ENCODE peak calls at places on chromosomes 7 and 10, in five cellular contexts. C is endothelial cell of umbilical vein; V is adrenal gland; X is stimulated activated CD4-positive, alpha-beta T cell treated with anti-CD3 and anti-CD28 coated beads, Interleukin-1b, Interleukin-23, amount 100 ng/mL, for 4 hours; R is NK-92 treated with Interleukin-12 subunit alpha and Interleukin-12 subunit beta, amount 100 ng/mL, for 24 hours. H is an unnamed sample.
A peak's percentile ranks its signal among the peaks of the same experiment; 100 is the strongest.

GRCh38 chr7:43113622-43114450 is 1.4 kb downstream of the HECW1 start:
- DNase-seq in C (no peak), V (no peak), X (no peak), R (no peak), H (no peak)

GRCh38 chr10:101660268-101660667 is 34.7 kb downstream of the FBXW4 start:
- DNase-seq in C (no peak), V (no peak), X (no peak), R (no peak), H (no peak)

GRCh38 chr10:79005126-79005820 is 63.5 kb upstream of the ZMIZ1 start:
- DNase-seq in C (no peak), V (no peak), X (no peak), R (no peak), H (no peak)

GRCh38 chr10:85643839-85644525 is 722.6 kb downstream of the GRID1 start:
- DNase-seq in C (peak; percentile 30), V (no peak), X (no peak), R (no peak), H (no peak)

GRCh38 chr7:134905375-134905774 is 80.9 kb upstream of the AGBL3 start:
- DNase-seq in C (peak; percentile 21), V (peak; percentile 39), X (no peak), R (no peak), H (no peak)

GRCh38 chr10:52083422-52083821 is 230.7 kb upstream of the DKK1 start:
- DNase-seq in C (no peak), V (no peak), X (no peak), R (no peak), H (no peak)

GRCh38 chr7:146948708-146949107 is 832.1 kb downstream of the CNTNAP2 start:
- DNase-seq in C (no peak), V (no peak), X (no peak), R (no peak), H (no peak)

GRCh38 chr7:123961731-123962130 is 36.7 kb downstream of the SPAM1 start:
- DNase-seq in C (no peak), V (no peak), X (no peak), R (no peak), H (no peak)

GRCh38 chr10:88386204-88386877 is 196.8 kb downstream of the RNLS start:
- DNase-seq in C (no peak), V (no peak), X (no peak), R (no peak), H (no peak)

GRCh38 chr10:43878386-43878785 is 229.7 kb upstream of the ZNF32 start:
- DNase-seq in C (no peak), V (no peak), X (no peak), R (no peak), H (no peak)

GRCh38 chr10:87862644-87863101 is 660 bp downstream of the KLLN start:
- DNase-seq in C (no peak), V (no peak), X (peak; percentile 52), R (peak; percentile 60), H (no peak)

GRCh38 chr7:47285860-47286491 is 295.9 kb downstream of the TNS3 start:
- DNase-seq in C (no peak), V (no peak), X (no peak), R (no peak), H (no peak)

GRCh38 chr10:112951349-112952281 is 1.6 kb downstream of the TCF7L2 start:
- DNase-seq in C (peak; percentile 74), V (peak; percentile 71), X (peak; percentile 8), R (no peak), H (no peak)

GRCh38 chr10:114073787-114074186 is 30.1 kb downstream of the ADRB1 start:
- DNase-seq in C (no peak), V (no peak), X (no peak), R (peak; percentile 35), H (no peak)

GRCh38 chr10:130127612-130128607 is 8.3 kb upstream of the GLRX3 start:
- DNase-seq in C (peak; percentile 76), V (peak; percentile 63), X (peak; percentile 37), R (peak; percentile 48), H (peak; percentile 28)

GRCh38 chr10:28545967-28546644 is 13.2 kb downstream of the WAC start:
- DNase-seq in C (no peak), V (no peak), X (no peak), R (no peak), H (no peak)

GRCh38 chr10:85235258-85235657 is 906.9 kb downstream of the CCSER2 start:
- DNase-seq in C (no peak), V (no peak), X (no peak), R (no peak), H (no peak)

GRCh38 chr7:88268858-88269257 is 37.8 kb downstream of the STEAP4 start:
- DNase-seq in C (no peak), V (no peak), X (no peak), R (no peak), H (no peak)

GRCh38 chr7:38775503-38775902 is 133.5 kb downstream of the VPS41 start:
- DNase-seq in C (no peak), V (no peak), X (no peak), R (no peak), H (no peak)

GRCh38 chr10:30436200-30436599 is 2.2 kb downstream of the MAP3K8 start:
- DNase-seq in C (peak; percentile 43), V (no peak), X (no peak), R (no peak), H (no peak)

GRCh38 chr10:127903789-127904188 is 3.1 kb upstream of the PTPRE start:
- DNase-seq in C (no peak), V (no peak), X (no peak), R (no peak), H (no peak)

GRCh38 chr10:61937631-61938284 is 36.3 kb downstream of the ARID5B start:
- DNase-seq in C (peak; percentile 79), V (no peak), X (no peak), R (no peak), H (no peak)

GRCh38 chr10:23342213-23342884 is 2.2 kb downstream of the C10orf67 start:
- DNase-seq in C (no peak), V (no peak), X (no peak), R (no peak), H (no peak)

GRCh38 chr7:149729586-149729982 is 43.8 kb downstream of the ZNF467 start:
- DNase-seq in C (no peak), V (no peak), X (no peak), R (no peak), H (no peak)

GRCh38 chr7:122584852-122585251 is 114.1 kb downstream of the RNF133 start:
- DNase-seq in C (no peak), V (no peak), X (no peak), R (no peak), H (no peak)

GRCh38 chr10:89342219-89342966 is 14.6 kb downstream of the IFIT3 start:
- DNase-seq in C (peak; percentile 90), V (peak; percentile 96), X (no peak), R (no peak), H (no peak)

GRCh38 chr10:4767033-4767814 is 58.8 kb upstream of the AKR1E2 start:
- DNase-seq in C (peak; percentile 74), V (no peak), X (peak; percentile 2), R (no peak), H (no peak)

GRCh38 chr7:16345979-16346958 is 75.1 kb downstream of the CRPPA start:
- DNase-seq in C (no peak), V (no peak), X (no peak), R (no peak), H (no peak)

GRCh38 chr10:83023647-83024046 is 1115.7 kb upstream of the GHITM start:
- DNase-seq in C (no peak), V (no peak), X (no peak), R (no peak), H (no peak)

H was measured in activated T-helper 9 cell treated with anti-CD3 and anti-CD28 coated beads, Interleukin-2, amount 50 U/mL, for 16 hours.